ENCODE peak calls at places on chromosomes 1 and 21, in five cellular contexts. One of them, this sample, is unnamed.

GRCh38 chr1:53080769-53081168 is 18.8 kb downstream of the PODN start:
- DNase-seq in NCI-H460: no peak
- DNase-seq in mesothelial cell of epicardium: no peak
- DNase-seq in SHP77: no peak
- DNase-seq in kidney: peak; percentile 44
- DNase-seq in this sample: no peak

GRCh38 chr1:26710811-26711210 is 15.0 kb downstream of the ARID1A start:
- DNase-seq in SHP77: no peak
- DNase-seq in mesothelial cell of epicardium: no peak
- DNase-seq in NCI-H460: no peak
- DNase-seq in kidney: no peak
- DNase-seq in this sample: no peak

GRCh38 chr1:206915085-206915735 is 6.5 kb downstream of the FCMR start:
- DNase-seq in NCI-H460: no peak
- DNase-seq in SHP77: no peak
- DNase-seq in kidney: peak; percentile 47
- DNase-seq in mesothelial cell of epicardium: no peak
- DNase-seq in this sample: no peak

GRCh38 chr1:116951175-116951935 is 41.6 kb downstream of the PTGFRN start:
- DNase-seq in NCI-H460: no peak
- DNase-seq in SHP77: no peak
- DNase-seq in mesothelial cell of epicardium: no peak
- DNase-seq in kidney: no peak
- DNase-seq in this sample: no peak

GRCh38 chr1:156801409-156802121 is 15.1 kb downstream of the SH2D2A start:
- DNase-seq in mesothelial cell of epicardium: no peak
- DNase-seq in kidney: no peak
- DNase-seq in NCI-H460: no peak
- DNase-seq in SHP77: no peak
- DNase-seq in this sample: no peak

GRCh38 chr1:28580706-28581530 is 11.1 kb upstream of the RAB42 start:
- DNase-seq in NCI-H460: no peak
- DNase-seq in kidney: no peak
- DNase-seq in SHP77: peak; percentile 20
- DNase-seq in mesothelial cell of epicardium: no peak
- DNase-seq in this sample: no peak

GRCh38 chr1:10942542-10942912 is 69.9 kb upstream of the TARDBP start:
- DNase-seq in SHP77: no peak
- DNase-seq in mesothelial cell of epicardium: no peak
- DNase-seq in kidney: no peak
- DNase-seq in NCI-H460: no peak
- DNase-seq in this sample: no peak

GRCh38 chr1:214440219-214440965 is 111.0 kb downstream of the PTPN14 start:
- DNase-seq in SHP77: no peak
- DNase-seq in kidney: no peak
- DNase-seq in NCI-H460: peak; percentile 84
- DNase-seq in mesothelial cell of epicardium: no peak
- DNase-seq in this sample: no peak

GRCh38 chr21:32403201-32403701 is 9.3 kb upstream of the EVA1C start:
- DNase-seq in SHP77: peak; percentile 27
- DNase-seq in kidney: no peak
- DNase-seq in NCI-H460: peak; percentile 70
- DNase-seq in mesothelial cell of epicardium: no peak
- DNase-seq in this sample: no peak

GRCh38 chr1:54851406-54851805 is 35.6 kb downstream of the DHCR24 start:
- DNase-seq in SHP77: no peak
- DNase-seq in mesothelial cell of epicardium: no peak
- DNase-seq in kidney: no peak
- DNase-seq in NCI-H460: no peak
- DNase-seq in this sample: no peak

GRCh38 chr1:234965128-234965527 is 163.5 kb downstream of the TOMM20 start:
- DNase-seq in kidney: no peak
- DNase-seq in SHP77: no peak
- DNase-seq in mesothelial cell of epicardium: no peak
- DNase-seq in NCI-H460: no peak
- DNase-seq in this sample: no peak

GRCh38 chr1:112686835-112687234 is 12.4 kb downstream of the MOV10 start:
- DNase-seq in NCI-H460: no peak
- DNase-seq in mesothelial cell of epicardium: no peak
- DNase-seq in SHP77: no peak
- DNase-seq in kidney: no peak
- DNase-seq in this sample: no peak

GRCh38 chr1:147273409-147274307 is 31.2 kb downstream of the CHD1L start:
- DNase-seq in SHP77: peak; percentile 57
- DNase-seq in mesothelial cell of epicardium: no peak
- DNase-seq in NCI-H460: peak; percentile 61
- DNase-seq in kidney: no peak
- DNase-seq in this sample: no peak

GRCh38 chr1:22196041-22196440 is 53.1 kb upstream of the WNT4 start:
- DNase-seq in SHP77: no peak
- DNase-seq in kidney: no peak
- DNase-seq in NCI-H460: no peak
- DNase-seq in mesothelial cell of epicardium: no peak
- DNase-seq in this sample: no peak

GRCh38 chr1:163166886-163167555 is 35.7 kb downstream of the RGS5 start:
- DNase-seq in kidney: no peak
- DNase-seq in NCI-H460: no peak
- DNase-seq in mesothelial cell of epicardium: no peak
- DNase-seq in SHP77: no peak
- DNase-seq in this sample: no peak

GRCh38 chr1:2372551-2373490 is 18.5 kb downstream of the MORN1 start:
- DNase-seq in kidney: peak; percentile 65
- DNase-seq in mesothelial cell of epicardium: peak; percentile 16
- DNase-seq in NCI-H460: no peak
- DNase-seq in SHP77: no peak
- DNase-seq in this sample: no peak

GRCh38 chr1:51583532-51583931 is 33.4 kb upstream of the OSBPL9 start:
- DNase-seq in kidney: no peak
- DNase-seq in SHP77: no peak
- DNase-seq in mesothelial cell of epicardium: no peak
- DNase-seq in NCI-H460: no peak
- DNase-seq in this sample: no peak

GRCh38 chr1:3515774-3516480 is 61.5 kb downstream of the ARHGEF16 start:
- DNase-seq in SHP77: no peak
- DNase-seq in kidney: no peak
- DNase-seq in NCI-H460: no peak
- DNase-seq in mesothelial cell of epicardium: no peak
- DNase-seq in this sample: no peak

GRCh38 chr1:25821112-25821476 is 1.3 kb downstream of the MTFR1L start:
- DNase-seq in NCI-H460: no peak
- DNase-seq in kidney: peak; percentile 42
- DNase-seq in SHP77: no peak
- DNase-seq in mesothelial cell of epicardium: no peak
- DNase-seq in this sample: no peak

GRCh38 chr1:36733748-36734147 is 251.0 kb upstream of the CSF3R start:
- DNase-seq in SHP77: no peak
- DNase-seq in NCI-H460: no peak
- DNase-seq in kidney: no peak
- DNase-seq in mesothelial cell of epicardium: no peak
- DNase-seq in this sample: peak; percentile 22

GRCh38 chr1:106755682-106756406 is 300.6 kb upstream of the PRMT6 start:
- DNase-seq in mesothelial cell of epicardium: no peak
- DNase-seq in NCI-H460: no peak
- DNase-seq in SHP77: no peak
- DNase-seq in kidney: no peak
- DNase-seq in this sample: no peak

GRCh38 chr1:243562473-243562872 is 287.6 kb downstream of the AKT3 start:
- DNase-seq in kidney: no peak
- DNase-seq in SHP77: no peak
- DNase-seq in mesothelial cell of epicardium: no peak
- DNase-seq in NCI-H460: no peak
- DNase-seq in this sample: no peak

GRCh38 chr1:65471901-65472332 is 51.4 kb downstream of the LEPR start:
- DNase-seq in mesothelial cell of epicardium: no peak
- DNase-seq in kidney: no peak
- DNase-seq in NCI-H460: no peak
- DNase-seq in SHP77: no peak
- DNase-seq in this sample: no peak

GRCh38 chr1:104648269-104648691 is 898.6 kb downstream of the AMY1C start:
- DNase-seq in NCI-H460: peak; percentile 17
- DNase-seq in SHP77: peak; percentile 57
- DNase-seq in mesothelial cell of epicardium: no peak
- DNase-seq in kidney: no peak
- DNase-seq in this sample: no peak

GRCh38 chr1:59750612-59751395 is 63.9 kb upstream of the HOOK1 start:
- DNase-seq in kidney: no peak
- DNase-seq in mesothelial cell of epicardium: no peak
- DNase-seq in SHP77: no peak
- DNase-seq in NCI-H460: no peak
- DNase-seq in this sample: no peak

GRCh38 chr1:9843576-9843945 is 19.8 kb upstream of the CLSTN1 start:
- DNase-seq in mesothelial cell of epicardium: no peak
- DNase-seq in SHP77: peak; percentile 34
- DNase-seq in NCI-H460: no peak
- DNase-seq in kidney: no peak
- DNase-seq in this sample: no peak

GRCh38 chr1:45493116-45493697 is 2.2 kb upstream of the TESK2 start:
- DNase-seq in NCI-H460: peak; percentile 58
- DNase-seq in mesothelial cell of epicardium: no peak
- DNase-seq in SHP77: peak; percentile 51
- DNase-seq in kidney: no peak
- DNase-seq in this sample: no peak

GRCh38 chr1:38929476-38929875 is 12.2 kb downstream of the RHBDL2 start:
- DNase-seq in NCI-H460: no peak
- DNase-seq in mesothelial cell of epicardium: no peak
- DNase-seq in kidney: no peak
- DNase-seq in SHP77: no peak
- DNase-seq in this sample: no peak

GRCh38 chr1:181255270-181255929 is 166.9 kb downstream of the IER5 start:
- DNase-seq in mesothelial cell of epicardium: no peak
- DNase-seq in kidney: no peak
- DNase-seq in SHP77: no peak
- DNase-seq in NCI-H460: peak; percentile 57
- DNase-seq in this sample: no peak

GRCh38 chr1:156476501-156477298 is 23.9 kb downstream of the MEF2D start:
- DNase-seq in NCI-H460: no peak
- DNase-seq in mesothelial cell of epicardium: no peak
- DNase-seq in SHP77: no peak
- DNase-seq in kidney: peak; percentile 65
- DNase-seq in this sample: no peak

GRCh38 chr1:172180886-172181285 is 239.6 kb upstream of the C1orf105 start:
- DNase-seq in SHP77: peak; percentile 7
- DNase-seq in NCI-H460: peak; percentile 27
- DNase-seq in mesothelial cell of epicardium: no peak
- DNase-seq in kidney: peak; percentile 78
- DNase-seq in this sample: no peak